ENCODE peak calls at places on chromosome 22, in five cellular contexts. X, H, F, N and I are unnamed samples.

GRCh38 chr22:41447435-41448188 is 1.0 kb upstream of the TOB2 start:
- DNase-seq in X (no peak), H (peak), F (peak), N (no peak), I (peak)

GRCh38 chr22:23401111-23401909 is 178.8 kb downstream of the IGLL1 start:
- DNase-seq in X (no peak), H (no peak), F (no peak), N (no peak), I (peak)

GRCh38 chr22:22408731-22409696 is 99.5 kb downstream of the ZNF280B start:
- DNase-seq in X (peak), H (peak), F (peak), N (no peak), I (peak)

GRCh38 chr22:50507421-50507990 is at the start of gene LMF2:
- DNase-seq in X (peak), H (peak), F (peak), N (no peak), I (peak)

GRCh38 chr22:25744694-25745093 is 2.7 kb downstream of the MYO18B start:
- DNase-seq in X (no peak), H (no peak), F (no peak), N (no peak), I (no peak)

GRCh38 chr22:42408276-42408675 is 23.9 kb downstream of the NFAM1 start:
- DNase-seq in X (no peak), H (no peak), F (no peak), N (no peak), I (no peak)

GRCh38 chr22:50276143-50276542 is 6.0 kb upstream of the MAPK11 start:
- DNase-seq in X (no peak), H (peak), F (peak), N (peak), I (no peak)

GRCh38 chr22:29216011-29216872 is 10.5 kb downstream of the EMID1 start:
- DNase-seq in X (no peak), H (no peak), F (no peak), N (no peak), I (no peak)

GRCh38 chr22:26435327-26436093 is 6.5 kb downstream of the ASPHD2 start:
- DNase-seq in X (no peak), H (no peak), F (no peak), N (no peak), I (no peak)

GRCh38 chr22:36010090-36010489 is 18.5 kb downstream of the RBFOX2 start:
- DNase-seq in X (no peak), H (peak), F (no peak), N (no peak), I (peak)

GRCh38 chr22:36008565-36008964 is 20.1 kb downstream of the RBFOX2 start:
- DNase-seq in X (no peak), H (no peak), F (no peak), N (no peak), I (no peak)

GRCh38 chr22:36009085-36009484 is 19.5 kb downstream of the RBFOX2 start:
- DNase-seq in X (no peak), H (no peak), F (no peak), N (no peak), I (no peak)

GRCh38 chr22:36012332-36012731 is 16.3 kb downstream of the RBFOX2 start:
- DNase-seq in X (no peak), H (no peak), F (no peak), N (no peak), I (no peak)

DNA sequence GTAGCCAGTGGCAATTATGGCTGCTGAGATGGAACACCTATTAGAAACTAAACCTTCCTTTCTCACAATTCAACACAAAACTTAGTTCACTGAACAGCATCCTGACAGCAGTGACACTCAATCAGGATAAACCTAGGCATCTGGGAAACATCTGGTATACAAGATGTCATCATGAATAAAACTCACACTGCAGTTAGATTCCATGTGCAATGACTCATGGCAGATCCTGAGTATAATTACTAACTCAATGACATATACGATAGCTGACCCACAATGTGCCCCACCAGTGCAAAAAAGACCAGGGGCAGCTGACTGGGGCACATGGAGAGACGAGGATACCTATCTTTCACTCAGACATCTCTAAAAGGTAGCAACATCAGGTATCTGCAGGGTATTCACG is 17.7 kb downstream of the RBFOX2 start:
- DNase-seq in X (no peak), H (no peak), F (no peak), N (no peak), I (no peak)
- TF ChIP-seq HDAC2 in X (no peak), H (no peak), F (no peak), N (no peak), I (no peak)

GRCh38 chr22:17788023-17788330 is 13.7 kb upstream of the BID start:
- DNase-seq in X (no peak), H (no peak), F (no peak), N (no peak), I (no peak)

GRCh38 chr22:17786435-17787158 is 12.3 kb upstream of the BID start:
- DNase-seq in X (no peak), H (no peak), F (peak), N (no peak), I (peak)

GRCh38 chr22:17788528-17789378 is 14.5 kb upstream of the BID start:
- DNase-seq in X (no peak), H (no peak), F (no peak), N (no peak), I (peak)

GRCh38 chr22:17785185-17786184 is 11.2 kb upstream of the BID start:
- DNase-seq in X (peak), H (peak), F (peak), N (no peak), I (peak)

GRCh38 chr22:17787159-17788022 is 13.1 kb upstream of the BID start:
- DNase-seq in X (no peak), H (no peak), F (no peak), N (no peak), I (no peak)
- TF ChIP-seq HDAC2 in X (no peak), H (no peak), F (no peak), N (no peak), I (no peak)

DNA sequence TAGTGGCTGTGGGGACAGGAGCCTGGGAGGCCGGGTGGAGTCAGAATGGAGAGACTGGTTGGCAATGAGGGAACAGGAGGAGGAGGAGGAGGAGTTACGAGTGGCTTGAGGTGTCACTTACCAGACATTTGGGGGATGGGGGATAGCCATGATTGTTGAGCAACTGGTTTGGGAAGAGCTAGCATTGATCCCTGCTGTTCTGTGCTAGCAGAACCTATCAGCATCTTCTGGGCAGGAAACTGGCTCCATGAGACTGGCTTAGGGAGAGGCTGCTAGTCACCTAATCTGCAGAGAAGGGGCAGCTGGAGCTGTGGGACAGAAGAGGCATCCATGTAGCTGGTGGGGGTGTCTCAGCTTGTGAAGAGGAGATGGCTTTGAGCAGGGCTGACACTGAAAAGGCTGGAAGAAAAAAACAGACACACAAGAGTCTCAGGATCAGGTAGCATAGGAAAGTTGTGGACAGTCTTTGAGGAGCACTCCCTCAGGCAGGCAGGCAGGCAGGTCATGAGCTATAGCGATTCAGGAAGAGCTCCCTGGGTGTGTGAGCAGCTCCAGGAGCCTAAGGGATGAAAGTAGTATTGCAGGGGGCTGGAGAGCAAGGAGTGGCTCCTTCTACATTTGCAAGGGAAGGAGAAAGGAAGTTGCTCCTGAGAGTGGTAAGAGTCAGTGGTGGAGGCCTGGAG is 22.3 kb downstream of the PIK3IP1 start:
- DNase-seq in X (no peak), H (no peak), F (no peak), N (no peak), I (no peak)
- TF ChIP-seq HDAC2 in X (no peak), H (no peak), F (no peak), N (no peak), I (no peak)

DNA sequence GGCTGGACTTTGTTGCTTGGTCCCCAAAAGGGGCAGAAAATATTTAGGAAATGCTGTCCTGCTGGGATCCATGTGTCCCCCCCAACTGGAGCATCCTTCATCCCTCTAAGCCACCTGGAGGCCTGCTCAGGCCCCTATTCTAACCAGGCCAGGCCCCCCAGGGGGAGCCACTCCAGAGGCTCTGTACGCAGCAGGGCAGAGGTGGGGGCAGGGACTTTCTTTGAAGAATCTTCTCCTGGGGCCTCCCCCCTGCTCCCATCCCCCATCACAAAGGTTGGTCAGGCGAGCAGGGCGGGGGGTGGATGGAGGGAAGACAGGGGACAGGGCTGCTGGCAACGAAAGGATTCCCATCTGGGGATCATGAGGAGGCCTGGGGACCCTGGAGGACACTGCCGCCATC is 170.8 kb downstream of the MN1 start:
- DNase-seq in X (no peak), H (peak), F (no peak), N (no peak), I (no peak)
- TF ChIP-seq HDAC2 in X (no peak), H (peak), F (no peak), N (no peak), I (no peak)

GRCh38 chr22:45784357-45785277 is 113.0 kb downstream of the ATXN10 start:
- DNase-seq in X (no peak), H (no peak), F (no peak), N (peak), I (no peak)
- TF ChIP-seq HDAC2 in X (no peak), H (no peak), F (no peak), N (no peak), I (no peak)